ENCODE peak calls at places on chromosomes 7 and 10, in nine cellular contexts. One of them, this sample, is unnamed.
A peak's percentile ranks its signal among the peaks of the same experiment; 100 is the strongest.

GRCh38 chr7:95594185-95594584 is 2.1 kb downstream of the PDK4 start:
- DNase-seq in cardiac muscle cell: no peak
- DNase-seq in psoas muscle: peak; percentile 36
- DNase-seq in effector memory CD4-positive, alpha-beta T cell: no peak
- DNase-seq in neuronal stem cell: no peak
- DNase-seq in ovary: no peak
- DNase-seq in Peyer's patch: no peak
- DNase-seq in pancreas: no peak
- DNase-seq in thoracic aorta: no peak
- DNase-seq in this sample: no peak

GRCh38 chr10:8365935-8366911 is 311.7 kb downstream of the GATA3 start:
- DNase-seq in cardiac muscle cell: peak; percentile 96
- DNase-seq in psoas muscle: no peak
- DNase-seq in effector memory CD4-positive, alpha-beta T cell: peak; percentile 46
- DNase-seq in neuronal stem cell: no peak
- DNase-seq in ovary: no peak
- DNase-seq in Peyer's patch: no peak
- DNase-seq in pancreas: no peak
- DNase-seq in thoracic aorta: no peak
- DNase-seq in this sample: peak; percentile 52

GRCh38 chr7:84339306-84339705 is 144.7 kb upstream of the SEMA3A start:
- DNase-seq in cardiac muscle cell: peak; percentile 81
- DNase-seq in psoas muscle: no peak
- DNase-seq in effector memory CD4-positive, alpha-beta T cell: no peak
- DNase-seq in neuronal stem cell: no peak
- DNase-seq in ovary: no peak
- DNase-seq in Peyer's patch: no peak
- DNase-seq in pancreas: no peak
- DNase-seq in thoracic aorta: no peak
- DNase-seq in this sample: no peak

GRCh38 chr7:11620822-11621395 is 211.1 kb downstream of the THSD7A start:
- DNase-seq in cardiac muscle cell: no peak
- DNase-seq in psoas muscle: no peak
- DNase-seq in effector memory CD4-positive, alpha-beta T cell: no peak
- DNase-seq in neuronal stem cell: no peak
- DNase-seq in ovary: no peak
- DNase-seq in Peyer's patch: no peak
- DNase-seq in pancreas: no peak
- DNase-seq in thoracic aorta: no peak
- DNase-seq in this sample: no peak

GRCh38 chr7:322111-322671 is 32.2 kb downstream of the FOXL3 start:
- DNase-seq in cardiac muscle cell: peak; percentile 41
- DNase-seq in psoas muscle: peak; percentile 85
- DNase-seq in effector memory CD4-positive, alpha-beta T cell: peak; percentile 76
- DNase-seq in neuronal stem cell: peak; percentile 74
- DNase-seq in ovary: peak; percentile 76
- DNase-seq in Peyer's patch: peak; percentile 94
- DNase-seq in pancreas: peak; percentile 93
- DNase-seq in thoracic aorta: no peak
- DNase-seq in this sample: peak; percentile 89

GRCh38 chr7:135661311-135662122 is 797 bp upstream of the STMP1 start:
- DNase-seq in cardiac muscle cell: no peak
- DNase-seq in psoas muscle: no peak
- DNase-seq in effector memory CD4-positive, alpha-beta T cell: no peak
- DNase-seq in neuronal stem cell: no peak
- DNase-seq in ovary: no peak
- DNase-seq in Peyer's patch: no peak
- DNase-seq in pancreas: peak; percentile 53
- DNase-seq in thoracic aorta: no peak
- DNase-seq in this sample: no peak

GRCh38 chr7:128671992-128672391 is at the start of gene GARIN1A:
- DNase-seq in cardiac muscle cell: no peak
- DNase-seq in psoas muscle: no peak
- DNase-seq in effector memory CD4-positive, alpha-beta T cell: no peak
- DNase-seq in neuronal stem cell: no peak
- DNase-seq in ovary: no peak
- DNase-seq in Peyer's patch: no peak
- DNase-seq in pancreas: no peak
- DNase-seq in thoracic aorta: no peak
- DNase-seq in this sample: no peak

GRCh38 chr10:124705021-124705740 is 39.0 kb downstream of the FAM53B start:
- DNase-seq in cardiac muscle cell: no peak
- DNase-seq in psoas muscle: peak; percentile 79
- DNase-seq in effector memory CD4-positive, alpha-beta T cell: no peak
- DNase-seq in neuronal stem cell: no peak
- DNase-seq in ovary: peak; percentile 36
- DNase-seq in Peyer's patch: peak; percentile 48
- DNase-seq in pancreas: no peak
- DNase-seq in thoracic aorta: no peak
- DNase-seq in this sample: peak; percentile 56

GRCh38 chr7:73602721-73603651 is 21.3 kb downstream of the MLXIPL start:
- DNase-seq in cardiac muscle cell: no peak
- DNase-seq in psoas muscle: no peak
- DNase-seq in effector memory CD4-positive, alpha-beta T cell: no peak
- DNase-seq in neuronal stem cell: no peak
- DNase-seq in ovary: no peak
- DNase-seq in Peyer's patch: no peak
- DNase-seq in pancreas: no peak
- DNase-seq in thoracic aorta: no peak
- DNase-seq in this sample: no peak

GRCh38 chr7:142134944-142135343 is 23.4 kb downstream of the MGAM2 start:
- DNase-seq in cardiac muscle cell: no peak
- DNase-seq in psoas muscle: no peak
- DNase-seq in effector memory CD4-positive, alpha-beta T cell: no peak
- DNase-seq in neuronal stem cell: no peak
- DNase-seq in ovary: no peak
- DNase-seq in Peyer's patch: no peak
- DNase-seq in pancreas: peak; percentile 20
- DNase-seq in thoracic aorta: no peak
- DNase-seq in this sample: no peak

GRCh38 chr7:148335790-148336189 is 254.8 kb upstream of the C7orf33 start:
- DNase-seq in cardiac muscle cell: no peak
- DNase-seq in psoas muscle: no peak
- DNase-seq in effector memory CD4-positive, alpha-beta T cell: no peak
- DNase-seq in neuronal stem cell: no peak
- DNase-seq in ovary: no peak
- DNase-seq in Peyer's patch: no peak
- DNase-seq in pancreas: no peak
- DNase-seq in thoracic aorta: no peak
- DNase-seq in this sample: no peak
- H3K4me3 ChIP-seq in cardiac muscle cell: no peak overlapping the region
- H3K4me3 ChIP-seq in psoas muscle: no peak overlapping the region
- H3K4me3 ChIP-seq in effector memory CD4-positive, alpha-beta T cell: no peak overlapping the region
- H3K4me3 ChIP-seq in neuronal stem cell: no peak overlapping the region
- H3K4me3 ChIP-seq in ovary: no peak overlapping the region
- H3K4me3 ChIP-seq in Peyer's patch: no peak overlapping the region
- H3K4me3 ChIP-seq in pancreas: no peak overlapping the region
- H3K4me3 ChIP-seq in thoracic aorta: no peak overlapping the region
- H3K4me3 ChIP-seq in this sample: no peak overlapping the region

GRCh38 chr7:87046456-87046855 is 13.0 kb downstream of the ELAPOR2 start:
- DNase-seq in cardiac muscle cell: no peak
- DNase-seq in psoas muscle: no peak
- DNase-seq in effector memory CD4-positive, alpha-beta T cell: no peak
- DNase-seq in neuronal stem cell: no peak
- DNase-seq in ovary: no peak
- DNase-seq in Peyer's patch: no peak
- DNase-seq in pancreas: no peak
- DNase-seq in thoracic aorta: no peak
- DNase-seq in this sample: no peak

GRCh38 chr7:87048839-87049238 is 10.6 kb downstream of the ELAPOR2 start:
- DNase-seq in cardiac muscle cell: no peak
- DNase-seq in psoas muscle: no peak
- DNase-seq in effector memory CD4-positive, alpha-beta T cell: no peak
- DNase-seq in neuronal stem cell: no peak
- DNase-seq in ovary: no peak
- DNase-seq in Peyer's patch: no peak
- DNase-seq in pancreas: no peak
- DNase-seq in thoracic aorta: no peak
- DNase-seq in this sample: no peak
- H3K9me3 ChIP-seq in cardiac muscle cell: no peaks in the 10 kb centered on the region
- H3K9me3 ChIP-seq in psoas muscle: peaks cover 6% of the 10 kb centered on the region
- H3K9me3 ChIP-seq in effector memory CD4-positive, alpha-beta T cell: no peaks in the 10 kb centered on the region
- H3K9me3 ChIP-seq in neuronal stem cell: no peaks in the 10 kb centered on the region
- H3K9me3 ChIP-seq in ovary: no peaks in the 10 kb centered on the region
- H3K9me3 ChIP-seq in Peyer's patch: no peaks in the 10 kb centered on the region
- H3K9me3 ChIP-seq in pancreas: no peaks in the 10 kb centered on the region
- H3K9me3 ChIP-seq in thoracic aorta: peaks cover 3% of the 10 kb centered on the region
- H3K9me3 ChIP-seq in this sample: no peaks in the 10 kb centered on the region

DNA sequence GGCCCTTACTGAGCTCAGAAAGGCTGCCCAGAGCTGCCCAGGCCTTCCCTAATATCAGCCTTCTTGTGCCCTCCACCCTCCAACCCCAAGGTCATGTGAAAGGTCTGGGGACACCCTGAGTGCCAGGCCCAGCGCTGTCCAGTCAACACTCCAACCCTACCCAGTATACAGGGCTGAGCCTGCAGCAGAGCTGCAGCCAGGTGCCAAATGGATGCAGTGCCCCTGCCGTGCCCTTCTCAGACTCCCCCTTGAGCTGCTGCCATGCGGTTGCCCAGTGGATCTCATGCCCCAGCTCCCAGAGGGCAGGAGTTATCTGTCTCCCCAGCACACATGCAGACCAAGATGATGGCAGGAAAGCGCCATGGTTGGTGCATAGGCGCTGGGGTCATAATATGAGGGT is 61.5 kb downstream of the ZMIZ1 start:
- DNase-seq in cardiac muscle cell: no peak
- DNase-seq in psoas muscle: no peak
- DNase-seq in effector memory CD4-positive, alpha-beta T cell: no peak
- DNase-seq in neuronal stem cell: no peak
- DNase-seq in ovary: no peak
- DNase-seq in Peyer's patch: no peak
- DNase-seq in pancreas: no peak
- DNase-seq in thoracic aorta: no peak
- DNase-seq in this sample: no peak
- H3K27ac ChIP-seq in cardiac muscle cell: peak overlapping the region; percentile 99
- H3K27ac ChIP-seq in psoas muscle: no peak overlapping the region
- H3K27ac ChIP-seq in effector memory CD4-positive, alpha-beta T cell: no peak overlapping the region
- H3K27ac ChIP-seq in neuronal stem cell: peak overlapping the region; percentile 92
- H3K27ac ChIP-seq in ovary: peak overlapping the region; percentile 23
- H3K27ac ChIP-seq in Peyer's patch: no peak overlapping the region
- H3K27ac ChIP-seq in pancreas: no peak overlapping the region
- H3K27ac ChIP-seq in thoracic aorta: no peak overlapping the region
- H3K27ac ChIP-seq in this sample: peak overlapping the region; percentile 23

GRCh38 chr7:17313175-17313574 is 14.7 kb downstream of the AHR start:
- DNase-seq in cardiac muscle cell: no peak
- DNase-seq in psoas muscle: no peak
- DNase-seq in effector memory CD4-positive, alpha-beta T cell: no peak
- DNase-seq in neuronal stem cell: no peak
- DNase-seq in ovary: no peak
- DNase-seq in Peyer's patch: no peak
- DNase-seq in pancreas: no peak
- DNase-seq in thoracic aorta: no peak
- DNase-seq in this sample: no peak

GRCh38 chr7:17311952-17312351 is 13.5 kb downstream of the AHR start:
- DNase-seq in cardiac muscle cell: no peak
- DNase-seq in psoas muscle: no peak
- DNase-seq in effector memory CD4-positive, alpha-beta T cell: no peak
- DNase-seq in neuronal stem cell: no peak
- DNase-seq in ovary: no peak
- DNase-seq in Peyer's patch: no peak
- DNase-seq in pancreas: no peak
- DNase-seq in thoracic aorta: no peak
- DNase-seq in this sample: no peak

GRCh38 chr7:17307969-17308648 is 9.7 kb downstream of the AHR start:
- DNase-seq in cardiac muscle cell: no peak
- DNase-seq in psoas muscle: no peak
- DNase-seq in effector memory CD4-positive, alpha-beta T cell: no peak
- DNase-seq in neuronal stem cell: no peak
- DNase-seq in ovary: no peak
- DNase-seq in Peyer's patch: no peak
- DNase-seq in pancreas: no peak
- DNase-seq in thoracic aorta: no peak
- DNase-seq in this sample: no peak

GRCh38 chr7:17315974-17316373 is 17.5 kb downstream of the AHR start:
- DNase-seq in cardiac muscle cell: no peak
- DNase-seq in psoas muscle: no peak
- DNase-seq in effector memory CD4-positive, alpha-beta T cell: no peak
- DNase-seq in neuronal stem cell: no peak
- DNase-seq in ovary: no peak
- DNase-seq in Peyer's patch: no peak
- DNase-seq in pancreas: no peak
- DNase-seq in thoracic aorta: no peak
- DNase-seq in this sample: no peak

DNA sequence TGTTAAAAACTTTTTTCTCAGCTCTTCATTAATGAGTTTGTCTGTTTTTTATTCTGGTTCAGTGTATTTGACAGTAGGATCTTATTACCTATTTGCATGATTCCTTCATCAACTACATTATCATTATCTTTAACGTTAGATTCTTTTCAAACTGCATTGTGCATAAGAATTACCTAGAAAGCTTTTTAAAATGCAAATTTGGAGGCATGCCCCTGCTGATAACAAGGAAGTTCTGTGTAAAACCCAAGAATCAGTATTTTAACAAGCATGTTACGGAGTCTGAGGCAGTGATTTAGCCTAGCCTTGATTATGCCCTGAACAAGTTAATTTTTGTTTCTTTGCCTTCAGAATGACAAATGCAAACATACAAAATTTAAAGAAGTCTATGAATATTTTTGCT is 14.2 kb downstream of the AHR start:
- DNase-seq in cardiac muscle cell: no peak
- DNase-seq in psoas muscle: no peak
- DNase-seq in effector memory CD4-positive, alpha-beta T cell: no peak
- DNase-seq in neuronal stem cell: no peak
- DNase-seq in ovary: no peak
- DNase-seq in Peyer's patch: no peak
- DNase-seq in pancreas: no peak
- DNase-seq in thoracic aorta: no peak
- DNase-seq in this sample: no peak
- H3K4me3 ChIP-seq in cardiac muscle cell: no peak overlapping the region
- H3K4me3 ChIP-seq in psoas muscle: no peak overlapping the region
- H3K4me3 ChIP-seq in effector memory CD4-positive, alpha-beta T cell: no peak overlapping the region
- H3K4me3 ChIP-seq in neuronal stem cell: no peak overlapping the region
- H3K4me3 ChIP-seq in ovary: no peak overlapping the region
- H3K4me3 ChIP-seq in Peyer's patch: no peak overlapping the region
- H3K4me3 ChIP-seq in pancreas: no peak overlapping the region
- H3K4me3 ChIP-seq in thoracic aorta: no peak overlapping the region
- H3K4me3 ChIP-seq in this sample: peak overlapping the region; percentile 10